ENCODE peak calls at places on chromosomes 6 and 20, in four cellular contexts. I is GM18507, H is hepatic stellate cell, R is endothelial cell. L is an unnamed sample.

GRCh38 chr20:61765871-61766654 is 299.6 kb downstream of the TAF4 start:
- DNase-seq in H (no peak), R (no peak), I (no peak), L (no peak)

GRCh38 chr6:127554435-127555006 is 22.5 kb upstream of the C6orf58 start:
- DNase-seq in R (peak), I (no peak), H (peak), L (peak)

GRCh38 chr20:51394706-51395105 is 147.8 kb downstream of the NFATC2 start:
- DNase-seq in H (no peak), R (no peak), I (no peak), L (no peak)

GRCh38 chr6:89353702-89354392 is 1.3 kb upstream of the UBE2J1 start:
- DNase-seq in H (no peak), R (no peak), I (no peak), L (no peak)

GRCh38 chr6:291697-292505 is at the start of gene DUSP22:
- DNase-seq in I (peak), R (peak), H (peak), L (peak)

GRCh38 chr6:25014806-25015560 is 79.2 kb upstream of the RIPOR2 start:
- DNase-seq in H (no peak), R (peak), I (no peak), L (no peak)

GRCh38 chr6:21381336-21381963 is 212.1 kb upstream of the SOX4 start:
- DNase-seq in R (no peak), H (no peak), I (no peak), L (peak)

GRCh38 chr6:104711371-104711770 is 148.3 kb downstream of the HACE1 start:
- DNase-seq in I (no peak), H (no peak), R (no peak), L (no peak)

GRCh38 chr6:42766163-42766670 is 15.6 kb upstream of the BICRAL start:
- DNase-seq in H (peak), R (no peak), I (no peak), L (no peak)

GRCh38 chr6:168956884-168957730 is 296.5 kb downstream of the THBS2 start:
- DNase-seq in I (peak), H (peak), R (peak), L (peak)

GRCh38 chr6:147207351-147207750 is 3.1 kb downstream of the STXBP5 start:
- DNase-seq in H (no peak), R (no peak), I (no peak), L (no peak)

GRCh38 chr6:51855310-51856082 is 231.9 kb downstream of the PKHD1 start:
- DNase-seq in H (peak), R (peak), I (peak), L (peak)

GRCh38 chr6:159790947-159791598 is 806 bp downstream of the MRPL18 start:
- DNase-seq in H (no peak), I (no peak), R (no peak), L (no peak)